ENCODE peak calls at places on chromosomes 6 and 20, in seven cellular contexts. U, O, N, C, B, P and F are unnamed samples.

GRCh38 chr6:56642366-56643261 is at the start of gene DST:
- DNase-seq in U (peak; percentile 81), O (no peak), N (no peak), C (no peak), B (no peak), P (no peak), F (peak; percentile 5)

GRCh38 chr6:19478273-19478672 is 358.9 kb upstream of the ID4 start:
- DNase-seq in U (no peak), O (no peak), N (no peak), C (no peak), B (no peak), P (no peak), F (no peak)

GRCh38 chr20:17617868-17618672 is 48.2 kb downstream of the DSTN start:
- DNase-seq in U (no peak), O (peak; percentile 14), N (no peak), C (no peak), B (no peak), P (no peak), F (no peak)

GRCh38 chr20:62944184-62944583 is 6.2 kb downstream of the GID8 start:
- DNase-seq in U (no peak), O (no peak), N (no peak), C (no peak), B (no peak), P (no peak), F (no peak)

GRCh38 chr6:82909551-82909950 is 156.1 kb downstream of the UBE3D start:
- DNase-seq in U (no peak), O (no peak), N (no peak), C (no peak), B (no peak), P (no peak), F (no peak)

GRCh38 chr6:170238741-170239565 is 51.9 kb downstream of the DLL1 start:
- DNase-seq in U (no peak), O (no peak), N (no peak), C (no peak), B (no peak), P (no peak), F (no peak)

GRCh38 chr6:93423542-93423941 is 4.2 kb upstream of the EPHA7 start:
- DNase-seq in U (peak; percentile 62), O (peak; percentile 31), N (peak; percentile 8), C (no peak), B (no peak), P (no peak), F (no peak)

GRCh38 chr6:88380083-88380482 is 213.9 kb upstream of the CNR1 start:
- DNase-seq in U (no peak), O (peak; percentile 1), N (no peak), C (no peak), B (no peak), P (no peak), F (no peak)

GRCh38 chr20:4671015-4671414 is 50.7 kb upstream of the PRND start:
- DNase-seq in U (no peak), O (no peak), N (no peak), C (no peak), B (no peak), P (no peak), F (no peak)

GRCh38 chr6:15715060-15715459 is 52.2 kb upstream of the DTNBP1 start:
- DNase-seq in U (no peak), O (no peak), N (no peak), C (no peak), B (no peak), P (no peak), F (no peak)
- TF ChIP-seq JUND in U (no peak), O (no peak), N (peak; percentile 36), C (peak; percentile 22), B (no peak), P (no peak), F (no peak)

DNA sequence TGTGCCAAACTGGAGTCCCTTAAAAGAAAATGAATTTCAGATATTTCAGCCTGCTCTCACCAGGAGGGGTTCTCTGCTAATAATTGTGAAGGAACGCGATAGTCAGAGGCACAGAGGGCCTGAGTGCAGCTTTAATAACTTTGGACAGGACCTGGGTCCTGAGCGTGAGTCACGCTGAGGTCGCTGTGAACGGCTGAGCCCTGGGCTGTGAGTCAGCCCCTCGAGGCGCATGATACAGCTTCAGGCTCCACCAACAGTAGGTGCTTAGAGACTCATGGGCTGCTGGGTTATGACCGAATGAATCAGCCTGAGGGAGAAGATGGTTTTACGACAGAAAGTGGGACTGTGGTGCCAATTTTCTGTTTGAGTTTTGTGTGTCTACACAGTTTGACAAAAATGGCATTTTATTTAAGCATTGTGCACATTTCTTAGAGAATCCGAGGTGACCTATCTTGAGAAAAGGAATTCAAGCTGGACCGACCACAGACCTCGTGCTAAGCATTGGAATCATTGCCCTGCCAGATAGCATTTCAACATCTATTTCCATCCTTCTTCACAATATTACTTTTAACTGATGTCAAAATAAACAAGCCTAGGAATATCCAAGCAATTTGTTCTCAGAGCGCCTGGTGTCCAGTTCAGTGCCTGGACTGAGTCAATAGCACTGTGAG is 183.0 kb downstream of the THBS2 start:
- DNase-seq in U (peak; percentile 26), O (no peak), N (peak; percentile 88), C (no peak), B (no peak), P (no peak), F (no peak)
- TF ChIP-seq JUND in U (no peak), O (peak; percentile 92), N (peak; percentile 94), C (no peak), B (no peak), P (no peak), F (no peak)

GRCh38 chr6:35082046-35082732 is 59.0 kb downstream of the TCP11 start:
- DNase-seq in U (no peak), O (no peak), N (no peak), C (no peak), B (no peak), P (no peak), F (no peak)

GRCh38 chr6:35081426-35081851 is 59.7 kb downstream of the TCP11 start:
- DNase-seq in U (no peak), O (no peak), N (no peak), C (no peak), B (no peak), P (no peak), F (no peak)

GRCh38 chr6:35083507-35083906 is 57.6 kb downstream of the TCP11 start:
- DNase-seq in U (no peak), O (peak; percentile 23), N (no peak), C (no peak), B (no peak), P (no peak), F (no peak)

GRCh38 chr6:35084041-35084491 is 57.1 kb downstream of the TCP11 start:
- DNase-seq in U (no peak), O (peak; percentile 41), N (no peak), C (no peak), B (no peak), P (no peak), F (no peak)

GRCh38 chr6:35082733-35083403 is 58.3 kb downstream of the TCP11 start:
- DNase-seq in U (no peak), O (peak; percentile 14), N (no peak), C (no peak), B (no peak), P (no peak), F (no peak)
- TF ChIP-seq JUND in U (no peak), O (no peak), N (no peak), C (no peak), B (no peak), P (no peak), F (no peak)

DNA sequence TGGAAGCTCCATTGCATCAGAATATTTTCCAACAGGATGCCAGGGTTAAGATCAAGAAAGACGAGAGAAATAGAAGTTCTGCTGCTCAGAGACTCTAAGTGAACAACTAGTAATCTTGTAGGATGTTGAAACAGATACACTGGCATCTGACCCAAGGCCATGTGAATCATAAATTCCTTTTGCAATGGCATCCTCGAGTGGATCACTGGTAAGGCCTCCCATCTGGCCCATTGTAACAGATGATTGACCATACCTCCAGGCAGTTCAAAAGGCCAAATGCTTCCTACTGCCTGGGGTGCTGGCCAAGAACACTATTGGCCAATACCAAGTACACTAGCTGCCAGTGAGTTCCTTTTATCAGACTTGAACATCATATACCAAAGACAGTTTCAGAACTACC is 9.9 kb upstream of the SLC17A3 start:
- DNase-seq in U (peak; percentile 46), O (no peak), N (no peak), C (no peak), B (no peak), P (no peak), F (no peak)
- TF ChIP-seq JUND in U (no peak), O (no peak), N (no peak), C (no peak), B (no peak), P (no peak), F (no peak)

GRCh38 chr6:160431231-160431630 is 83.1 kb downstream of the SLC22A3 start:
- DNase-seq in U (no peak), O (no peak), N (no peak), C (no peak), B (no peak), P (no peak), F (no peak)
- TF ChIP-seq JUND in U (no peak), O (no peak), N (no peak), C (no peak), B (no peak), P (no peak), F (no peak)